ENCODE peak calls at places on chromosomes 11 and 22, in six cellular contexts. E is fibroblast of lung, Q is adrenal gland, A is H9, P is IMR-90, B is left lung. S is an unnamed sample.

GRCh38 chr11:118171274-118172062 is 5.0 kb downstream of the SCN2B start:
- DNase-seq in E (peak; percentile 24), Q (peak; percentile 75), A (peak; percentile 83), P (peak; percentile 36), B (peak; percentile 76), S (no peak)

GRCh38 chr22:36536717-36537116 is 7.8 kb upstream of the EIF3D start:
- DNase-seq in E (no peak), Q (no peak), A (peak; percentile 41), P (no peak), B (no peak), S (no peak)

GRCh38 chr22:41021655-41022454 is 70.5 kb upstream of the EP300 start:
- DNase-seq in E (peak; percentile 35), Q (peak; percentile 78), A (peak; percentile 68), P (peak; percentile 16), B (peak; percentile 81), S (peak; percentile 79)

GRCh38 chr11:60974726-60975125 is 3.2 kb downstream of the CD6 start:
- DNase-seq in E (no peak), Q (no peak), A (no peak), P (no peak), B (no peak), S (no peak)

GRCh38 chr11:11140510-11140909 is 212.5 kb downstream of the CSNK2A3 start:
- DNase-seq in E (no peak), Q (no peak), A (no peak), P (no peak), B (no peak), S (no peak)

GRCh38 chr11:41954034-41954433 is 494.6 kb upstream of the LRRC4C start:
- DNase-seq in E (peak; percentile 96), Q (no peak), A (no peak), P (no peak), B (no peak), S (no peak)

GRCh38 chr11:121465709-121466062 is 12.9 kb upstream of the SORL1-AS1 start:
- DNase-seq in E (no peak), Q (no peak), A (no peak), P (no peak), B (no peak), S (no peak)

GRCh38 chr11:119529063-119529845 is 106.3 kb upstream of the THY1 start:
- DNase-seq in E (no peak), Q (peak; percentile 13), A (no peak), P (no peak), B (peak; percentile 10), S (no peak)

GRCh38 chr22:46295277-46295971 is 1.2 kb upstream of the GTSE1 start:
- DNase-seq in E (no peak), Q (no peak), A (no peak), P (no peak), B (no peak), S (no peak)

GRCh38 chr22:20646377-20646776 is 127.5 kb upstream of the SERPIND1 start:
- DNase-seq in E (no peak), Q (no peak), A (peak; percentile 6), P (no peak), B (no peak), S (no peak)

GRCh38 chr22:48892571-48893287 is 934.9 kb downstream of the BRD1 start:
- DNase-seq in E (no peak), Q (no peak), A (peak; percentile 17), P (no peak), B (no peak), S (no peak)

GRCh38 chr11:35116762-35117588 is 22.0 kb upstream of the CD44 start:
- DNase-seq in E (no peak), Q (no peak), A (no peak), P (peak; percentile 55), B (no peak), S (no peak)

GRCh38 chr11:60143768-60144167 is 39.1 kb downstream of the MS4A6A start:
- DNase-seq in E (no peak), Q (no peak), A (no peak), P (no peak), B (no peak), S (no peak)

GRCh38 chr11:36130401-36130800 is 158.8 kb downstream of the COMMD9 start:
- DNase-seq in E (peak; percentile 39), Q (no peak), A (no peak), P (peak; percentile 77), B (no peak), S (no peak)

GRCh38 chr11:129453293-129453721 is 77.7 kb downstream of the BARX2 start:
- DNase-seq in E (no peak), Q (no peak), A (no peak), P (no peak), B (no peak), S (peak; percentile 68)

GRCh38 chr11:83073248-83073647 is 1.6 kb upstream of the RAB30 start:
- DNase-seq in E (no peak), Q (no peak), A (no peak), P (no peak), B (no peak), S (no peak)

GRCh38 chr11:9132203-9132878 is 40.9 kb upstream of the SCUBE2 start:
- DNase-seq in E (peak; percentile 28), Q (no peak), A (no peak), P (no peak), B (no peak), S (no peak)

GRCh38 chr11:130827697-130828377 is 88.4 kb downstream of the SNX19 start:
- DNase-seq in E (peak; percentile 84), Q (peak; percentile 82), A (peak; percentile 93), P (peak; percentile 82), B (no peak), S (peak; percentile 62)

GRCh38 chr11:116791002-116791812 is 472 bp downstream of the APOA5 start:
- DNase-seq in E (peak; percentile 33), Q (peak; percentile 85), A (peak; percentile 91), P (peak; percentile 55), B (peak; percentile 77), S (peak; percentile 41)

GRCh38 chr11:13717331-13717730 is 48.9 kb downstream of the FAR1 start:
- DNase-seq in E (peak; percentile 84), Q (no peak), A (no peak), P (peak; percentile 73), B (no peak), S (no peak)

GRCh38 chr22:27800250-27801131 is 1.1 kb downstream of the MN1 start:
- DNase-seq in E (peak; percentile 70), Q (no peak), A (no peak), P (no peak), B (no peak), S (no peak)

GRCh38 chr11:15764948-15765347 is 591.4 kb downstream of the SOX6 start:
- DNase-seq in E (no peak), Q (no peak), A (no peak), P (no peak), B (no peak), S (no peak)

GRCh38 chr11:115555336-115556090 is 51.3 kb upstream of the CADM1 start:
- DNase-seq in E (peak; percentile 16), Q (no peak), A (no peak), P (no peak), B (no peak), S (no peak)

GRCh38 chr11:115550291-115551059 is 46.3 kb upstream of the CADM1 start:
- DNase-seq in E (peak; percentile 42), Q (no peak), A (no peak), P (no peak), B (peak; percentile 59), S (no peak)

GRCh38 chr11:115552773-115553438 is 48.7 kb upstream of the CADM1 start:
- DNase-seq in E (no peak), Q (no peak), A (no peak), P (no peak), B (no peak), S (no peak)

GRCh38 chr11:115548878-115549528 is 44.8 kb upstream of the CADM1 start:
- DNase-seq in E (no peak), Q (no peak), A (peak; percentile 92), P (no peak), B (no peak), S (no peak)

DNA sequence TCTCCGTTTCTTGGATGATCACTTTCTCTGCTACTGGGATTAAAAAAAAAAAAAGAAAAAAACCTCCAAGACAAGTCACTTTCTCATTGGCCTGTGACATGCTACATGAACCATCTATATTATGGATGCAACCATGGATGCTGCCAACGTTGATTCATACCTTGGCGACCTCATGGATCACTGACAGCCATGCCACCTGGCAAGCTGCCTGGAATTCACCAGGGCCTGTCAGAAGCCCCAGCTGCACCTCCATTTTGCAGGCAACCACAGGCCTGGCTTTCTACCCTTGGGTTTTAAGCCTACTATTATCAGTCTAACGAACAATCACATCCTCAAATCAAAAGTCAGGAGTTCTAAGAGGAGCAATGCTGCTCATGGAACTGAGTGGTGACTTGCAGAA is 47.9 kb upstream of the CADM1 start:
- DNase-seq in E (no peak), Q (no peak), A (no peak), P (no peak), B (no peak), S (no peak)
- H3K4me1 ChIP-seq in E (no peaks in the 10 kb centered on the region), Q (no peaks in the 10 kb centered on the region), A (peaks cover 6% of the 10 kb centered on the region), P (no peaks in the 10 kb centered on the region), B (no peaks in the 10 kb centered on the region), S (no peaks in the 10 kb centered on the region)

GRCh38 chr11:126512251-126512650 is 156.8 kb downstream of the ST3GAL4 start:
- DNase-seq in E (no peak), Q (no peak), A (no peak), P (no peak), B (no peak), S (no peak)
- H3K27me3 ChIP-seq in E (no peaks in the 10 kb centered on the region), Q (no peaks in the 10 kb centered on the region), A (no peaks in the 10 kb centered on the region), P (no peaks in the 10 kb centered on the region), B (peaks cover 7% of the 10 kb centered on the region), S (no peaks in the 10 kb centered on the region)

DNA sequence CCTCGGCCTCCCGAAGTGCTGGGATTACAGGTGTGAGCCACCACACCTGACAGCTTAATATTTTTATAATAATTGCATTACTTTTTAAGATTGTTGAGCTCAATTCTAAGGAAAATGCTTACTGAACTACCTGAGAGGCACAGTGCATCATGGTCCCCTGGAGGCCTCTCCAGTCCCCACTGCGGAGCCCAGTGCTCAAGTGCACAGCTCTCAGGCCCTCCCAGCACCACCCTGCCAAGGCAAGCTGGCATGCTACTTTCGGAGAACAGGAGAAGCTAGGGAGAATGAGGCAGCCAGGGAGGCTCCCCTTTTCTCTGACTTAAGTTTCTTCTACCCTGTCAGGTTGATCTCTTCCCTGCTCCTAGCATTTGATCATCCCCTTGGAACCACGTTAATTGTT is 64.2 kb upstream of the CECR2 start:
- DNase-seq in E (no peak), Q (no peak), A (no peak), P (no peak), B (no peak), S (no peak)
- TF ChIP-seq CTCF in E (no peak), Q (no peak), A (no peak), P (no peak), B (no peak), S (no peak)

DNA sequence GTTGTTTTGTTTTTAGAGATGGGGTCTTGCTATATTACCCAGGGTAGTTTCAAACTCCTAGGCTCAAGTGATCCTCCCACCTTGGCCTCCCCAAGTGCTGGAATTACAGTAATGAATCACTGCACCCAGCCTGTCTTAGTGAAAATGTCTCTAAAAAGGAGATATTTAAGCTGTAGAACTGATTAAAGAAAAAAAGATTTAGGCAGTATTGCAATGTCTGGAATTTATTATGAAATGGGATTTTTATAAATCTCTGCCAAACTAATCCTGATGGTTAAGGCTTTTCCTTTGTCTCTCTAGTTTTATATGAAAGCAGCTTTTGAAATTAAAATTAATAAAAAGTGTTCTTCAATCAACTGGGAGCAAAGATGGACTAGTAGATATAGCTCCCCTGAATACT is 2.1 kb downstream of the PLAAT3 start:
- DNase-seq in E (no peak), Q (no peak), A (no peak), P (no peak), B (no peak), S (no peak)
- H3K4me1 ChIP-seq in E (no peaks in the 10 kb centered on the region), Q (peaks cover 24% of the 10 kb centered on the region), A (peaks cover 8% of the 10 kb centered on the region), P (peaks cover 9% of the 10 kb centered on the region), B (peaks cover 4% of the 10 kb centered on the region), S (peaks cover 14% of the 10 kb centered on the region)

GRCh38 chr11:126149759-126150236 is 61.7 kb downstream of the RPUSD4 start:
- DNase-seq in E (no peak), Q (no peak), A (no peak), P (no peak), B (no peak), S (no peak)
- H3K27me3 ChIP-seq in E (peaks cover 5% of the 10 kb centered on the region), Q (no peaks in the 10 kb centered on the region), A (no peaks in the 10 kb centered on the region), P (peaks cover 68% of the 10 kb centered on the region), B (no peaks in the 10 kb centered on the region), S (no peaks in the 10 kb centered on the region)

S was measured in breast epithelium.